ENCODE peak calls at places on chromosomes 1 and 21, in four cellular contexts. Z is keratinocyte, L is sigmoid colon, Q is lower lobe of right lung. G is an unnamed sample. For H3K27me3, the result is how much of the 10 kb centered on the place peaks cover.

GRCh38 chr1:35390600-35391494 is 122.3 kb downstream of the ZMYM4 start:
- DNase-seq in Z (no peak), Q (no peak), L (no peak), G (no peak)

GRCh38 chr1:53669511-53670191 is 69.3 kb downstream of the GLIS1 start:
- DNase-seq in L (no peak), Q (no peak), Z (no peak), G (no peak)

GRCh38 chr1:6580588-6581270 is 935 bp downstream of the ZBTB48 start:
- DNase-seq in L (no peak), Z (no peak), Q (peak), G (peak)

GRCh38 chr1:66893712-66894111 is 30.9 kb downstream of the DNAI4 start:
- DNase-seq in L (no peak), Q (no peak), Z (no peak), G (no peak)

GRCh38 chr1:228760962-228761361 is 25.7 kb downstream of the RHOU start:
- DNase-seq in L (no peak), Q (no peak), Z (no peak), G (no peak)

GRCh38 chr1:98049370-98050115 is 128.7 kb upstream of the DPYD start:
- DNase-seq in L (no peak), Q (peak), Z (no peak), G (no peak)

GRCh38 chr1:16019580-16020277 is 1.9 kb upstream of the HSPB7 start:
- DNase-seq in Q (no peak), L (peak), Z (no peak), G (no peak)

GRCh38 chr1:5991784-5992033 is 516 bp downstream of the NPHP4 start:
- DNase-seq in Z (no peak), Q (peak), L (peak), G (no peak)

GRCh38 chr1:175176246-175176645 is 16.3 kb downstream of the KIAA0040 start:
- DNase-seq in Q (no peak), Z (no peak), L (no peak), G (no peak)

GRCh38 chr1:170619167-170620030 is 44.5 kb upstream of the PRRX1 start:
- DNase-seq in L (no peak), Q (no peak), Z (peak), G (no peak)

GRCh38 chr1:212699104-212699838 is 369 bp downstream of the BATF3 start:
- DNase-seq in Z (no peak), Q (peak), L (peak), G (peak)

GRCh38 chr1:90850925-90851710 is 134.0 kb upstream of the BARHL2 start:
- DNase-seq in Q (peak), Z (no peak), L (peak), G (peak)

GRCh38 chr1:3251099-3251809 is 182.3 kb downstream of the PRDM16 start:
- DNase-seq in Z (no peak), Q (no peak), L (no peak), G (no peak)

GRCh38 chr21:34372321-34372720 is 3.0 kb upstream of the SMIM11 start:
- DNase-seq in L (no peak), Z (no peak), Q (no peak), G (no peak)

GRCh38 chr1:66208631-66209030 is 325.3 kb upstream of the SGIP1 start:
- DNase-seq in Z (no peak), L (no peak), Q (no peak), G (no peak)

GRCh38 chr1:11790880-11791715 is 14.7 kb downstream of the MTHFR start:
- DNase-seq in L (peak), Z (no peak), Q (peak), G (peak)

DNA sequence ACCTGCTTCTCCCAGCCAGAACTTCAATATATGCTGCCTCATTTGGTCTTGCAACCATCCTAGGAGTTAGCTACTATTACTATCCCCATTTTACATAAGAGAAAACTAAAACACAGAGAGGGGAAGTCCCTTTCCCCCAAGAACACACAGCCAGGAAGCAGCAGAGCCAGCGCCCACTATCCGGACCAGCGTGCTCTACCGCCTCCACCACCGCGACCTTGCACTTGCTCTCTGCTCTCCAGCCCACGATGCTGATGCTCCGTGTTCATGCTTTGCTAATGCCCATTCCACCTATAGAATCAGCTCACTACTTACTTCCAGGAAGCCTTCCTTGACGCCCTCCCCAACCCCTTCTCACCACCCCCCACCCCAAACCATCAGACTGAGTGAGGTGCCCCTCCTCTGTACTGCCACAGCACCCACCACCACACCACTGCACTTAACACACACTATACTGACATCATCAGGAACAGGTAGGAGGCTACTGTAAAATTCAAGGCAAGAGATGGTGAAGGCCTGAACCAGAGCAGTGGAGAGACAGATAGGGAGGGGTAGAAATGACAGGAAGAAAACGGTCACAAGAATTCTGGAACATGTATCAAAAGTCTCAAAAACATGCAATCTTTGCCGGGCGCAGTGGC is 9.4 kb downstream of the TMEM53 start:
- DNase-seq in Q (no peak), L (no peak), Z (no peak), G (peak)
- TF ChIP-seq CTCF in Q (no peak), L (no peak), Z (no peak), G (no peak)

GRCh38 chr1:25068829-25069228 is 138.8 kb upstream of the RUNX3 start:
- DNase-seq in Z (no peak), L (no peak), Q (no peak), G (peak)

GRCh38 chr1:25067852-25068251 is 137.8 kb upstream of the RUNX3 start:
- DNase-seq in Q (peak), Z (no peak), L (peak), G (no peak)

GRCh38 chr1:25066731-25067520 is 136.8 kb upstream of the RUNX3 start:
- DNase-seq in Q (peak), L (no peak), Z (no peak), G (no peak)

GRCh38 chr1:25066253-25066652 is 136.2 kb upstream of the RUNX3 start:
- DNase-seq in Q (peak), L (no peak), Z (no peak), G (no peak)

DNA sequence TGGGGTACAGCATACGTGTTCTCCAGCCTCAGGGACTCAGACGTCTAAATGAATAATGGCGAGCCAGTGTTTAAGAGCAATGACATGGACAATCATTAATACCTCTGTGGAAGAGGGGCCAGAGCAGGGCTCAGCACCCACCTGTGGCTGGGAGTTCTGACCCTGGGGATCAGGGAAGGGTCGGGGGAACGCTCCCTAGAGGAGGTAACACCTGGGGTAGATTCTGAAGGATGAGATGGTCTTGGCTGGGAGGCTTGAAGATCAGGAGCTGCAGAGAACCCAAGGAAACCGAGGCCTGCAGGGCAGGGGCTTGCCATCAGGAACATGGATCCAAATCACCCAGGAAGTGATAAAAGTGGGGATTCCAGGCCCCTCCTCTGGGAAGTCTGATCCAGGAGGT is 138.2 kb upstream of the RUNX3 start:
- DNase-seq in Z (no peak), Q (peak), L (no peak), G (no peak)
- H3K27me3 ChIP-seq in Z (under half), Q (under half), L (under half), G (under half)

GRCh38 chr1:109793486-109794318 is 30.0 kb upstream of the EPS8L3 start:
- DNase-seq in Q (peak), Z (no peak), L (peak), G (peak)
- TF ChIP-seq CTCF in Q (no peak), Z (no peak), L (no peak), G (no peak)

GRCh38 chr21:45256912-45257672 is 30.6 kb downstream of the POFUT2 start:
- DNase-seq in L (no peak), Z (no peak), Q (no peak), G (peak)
- H3K27me3 ChIP-seq in L (under half), Z (under half), Q (under half), G (under half)

G was measured in right lobe of liver.